ENCODE peak calls at places on chromosomes 7 and 10, in nine cellular contexts. U is mucosa of descending colon, D is HFF-Myc, N is Panc1, A is AG04450, T is GM12865, R is hepatocyte, C is NB4, H is heart left ventricle. K is an unnamed sample.

GRCh38 chr10:102375867-102376266 is 19.6 kb upstream of the NFKB2 start:
- DNase-seq in U (no peak), D (no peak), N (no peak), A (no peak), T (no peak), R (no peak), C (no peak), H (no peak), K (no peak)

GRCh38 chr10:71220689-71221540 is 8.5 kb downstream of the UNC5B start:
- DNase-seq in U (no peak), D (no peak), N (no peak), A (no peak), T (no peak), R (no peak), C (no peak), H (peak), K (no peak)

GRCh38 chr10:85993840-85994507 is 372.6 kb downstream of the GRID1 start:
- DNase-seq in U (no peak), D (no peak), N (no peak), A (no peak), T (no peak), R (no peak), C (no peak), H (no peak), K (no peak)

GRCh38 chr10:28983799-28984198 is 305.1 kb upstream of the LYZL1 start:
- DNase-seq in U (no peak), D (no peak), N (no peak), A (no peak), T (no peak), R (no peak), C (no peak), H (no peak), K (no peak)

GRCh38 chr7:23380961-23381360 is 81.8 kb downstream of the MALSU1 start:
- DNase-seq in U (no peak), D (no peak), N (no peak), A (no peak), T (peak), R (no peak), C (no peak), H (no peak), K (no peak)

GRCh38 chr10:69898941-69899340 is 97.2 kb downstream of the COL13A1 start:
- DNase-seq in U (no peak), D (no peak), N (no peak), A (no peak), T (no peak), R (no peak), C (no peak), H (no peak), K (no peak)

GRCh38 chr10:92342801-92343200 is 51.8 kb downstream of the MARCHF5 start:
- DNase-seq in U (no peak), D (no peak), N (no peak), A (no peak), T (no peak), R (no peak), C (no peak), H (no peak), K (peak)

GRCh38 chr7:135800560-135800959 is 51.9 kb upstream of the FAM180A start:
- DNase-seq in U (no peak), D (no peak), N (no peak), A (no peak), T (no peak), R (no peak), C (no peak), H (no peak), K (no peak)

GRCh38 chr10:33326897-33327296 is 7.6 kb downstream of the NRP1 start:
- DNase-seq in U (no peak), D (no peak), N (no peak), A (no peak), T (no peak), R (no peak), C (no peak), H (no peak), K (no peak)

GRCh38 chr7:140542226-140542625 is 62.9 kb upstream of the MKRN1 start:
- DNase-seq in U (no peak), D (no peak), N (no peak), A (no peak), T (no peak), R (no peak), C (no peak), H (peak), K (no peak)

GRCh38 chr7:842436-843031 is 10.3 kb downstream of the SUN1 start:
- DNase-seq in U (no peak), D (no peak), N (no peak), A (no peak), T (no peak), R (no peak), C (no peak), H (no peak), K (no peak)

GRCh38 chr7:98956937-98957336 is 78.6 kb downstream of the TRRAP start:
- DNase-seq in U (no peak), D (peak), N (no peak), A (no peak), T (no peak), R (no peak), C (no peak), H (peak), K (no peak)

GRCh38 chr10:33117816-33118215 is 159.8 kb upstream of the ITGB1 start:
- DNase-seq in U (no peak), D (no peak), N (no peak), A (no peak), T (peak), R (no peak), C (no peak), H (no peak), K (no peak)

GRCh38 chr10:110852255-110852896 is 19.4 kb upstream of the PDCD4 start:
- DNase-seq in U (peak), D (no peak), N (no peak), A (no peak), T (peak), R (peak), C (no peak), H (peak), K (no peak)

GRCh38 chr7:84914598-84914997 is 272.3 kb downstream of the SEMA3D start:
- DNase-seq in U (no peak), D (no peak), N (no peak), A (no peak), T (peak), R (no peak), C (no peak), H (no peak), K (no peak)

GRCh38 chr10:123974406-123974805 is 82.8 kb upstream of the CPXM2 start:
- DNase-seq in U (no peak), D (peak), N (no peak), A (no peak), T (no peak), R (peak), C (no peak), H (no peak), K (no peak)

GRCh38 chr7:84509522-84509921 is 314.9 kb upstream of the SEMA3A start:
- DNase-seq in U (no peak), D (no peak), N (no peak), A (no peak), T (no peak), R (no peak), C (no peak), H (no peak), K (no peak)

GRCh38 chr7:1432411-1433082 is 26.7 kb downstream of the MICALL2 start:
- DNase-seq in U (peak), D (no peak), N (peak), A (no peak), T (peak), R (peak), C (peak), H (peak), K (no peak)

GRCh38 chr7:63067897-63068585 is 930.6 kb upstream of the ZNF722 start:
- DNase-seq in U (no peak), D (no peak), N (no peak), A (no peak), T (no peak), R (no peak), C (no peak), H (peak), K (no peak)

GRCh38 chr10:5447071-5447470 is 34.7 kb downstream of the NET1 start:
- DNase-seq in U (no peak), D (no peak), N (no peak), A (no peak), T (no peak), R (no peak), C (no peak), H (no peak), K (no peak)

GRCh38 chr7:101163281-101164070 is 1.9 kb downstream of the VGF start:
- DNase-seq in U (no peak), D (no peak), N (no peak), A (no peak), T (peak), R (no peak), C (peak), H (no peak), K (no peak)

GRCh38 chr10:76459016-76459415 is 1027.6 kb downstream of the LRMDA start:
- DNase-seq in U (no peak), D (no peak), N (no peak), A (no peak), T (no peak), R (no peak), C (no peak), H (no peak), K (no peak)

GRCh38 chr7:157273208-157274202 is 63.3 kb upstream of the DNAJB6 start:
- DNase-seq in U (peak), D (no peak), N (peak), A (peak), T (peak), R (peak), C (peak), H (peak), K (no peak)

GRCh38 chr7:87876759-87877234 is 504 bp downstream of the DBF4 start:
- DNase-seq in U (peak), D (no peak), N (no peak), A (peak), T (peak), R (peak), C (peak), H (peak), K (no peak)

GRCh38 chr7:115825736-115826135 is 204.8 kb downstream of the TFEC start:
- DNase-seq in U (no peak), D (peak), N (no peak), A (no peak), T (no peak), R (no peak), C (no peak), H (no peak), K (no peak)

GRCh38 chr10:122349758-122350355 is 24.7 kb upstream of the PLEKHA1 start:
- DNase-seq in U (no peak), D (no peak), N (no peak), A (no peak), T (no peak), R (peak), C (no peak), H (no peak), K (no peak)

GRCh38 chr10:12357525-12358151 is 8.3 kb downstream of the CAMK1D start:
- DNase-seq in U (no peak), D (no peak), N (no peak), A (no peak), T (no peak), R (no peak), C (no peak), H (no peak), K (no peak)

GRCh38 chr10:12353399-12354027 is 4.2 kb downstream of the CAMK1D start:
- DNase-seq in U (no peak), D (no peak), N (no peak), A (no peak), T (peak), R (no peak), C (no peak), H (no peak), K (no peak)

GRCh38 chr10:12351889-12352288 is 2.5 kb downstream of the CAMK1D start:
- DNase-seq in U (no peak), D (no peak), N (no peak), A (no peak), T (no peak), R (no peak), C (no peak), H (no peak), K (no peak)

GRCh38 chr10:12358863-12359647 is 9.7 kb downstream of the CAMK1D start:
- DNase-seq in U (no peak), D (no peak), N (no peak), A (no peak), T (no peak), R (no peak), C (no peak), H (no peak), K (no peak)

GRCh38 chr10:12355384-12355783 is 6.0 kb downstream of the CAMK1D start:
- DNase-seq in U (no peak), D (no peak), N (no peak), A (no peak), T (peak), R (no peak), C (no peak), H (no peak), K (no peak)
- H3K4me3 ChIP-seq in U (no peak), D (no peak), N (no peak), A (no peak), T (peak), R (no peak), C (no peak), H (no peak), K (no peak)

GRCh38 chr7:77862691-77863090 is 64.1 kb downstream of the PHTF2 start:
- DNase-seq in U (no peak), D (no peak), N (no peak), A (no peak), T (no peak), R (no peak), C (no peak), H (no peak), K (no peak)

GRCh38 chr7:77867208-77867915 is 68.8 kb downstream of the PHTF2 start:
- DNase-seq in U (no peak), D (no peak), N (no peak), A (no peak), T (no peak), R (peak), C (no peak), H (no peak), K (no peak)

GRCh38 chr7:77866791-77867190 is 68.2 kb downstream of the PHTF2 start:
- DNase-seq in U (no peak), D (no peak), N (peak), A (peak), T (no peak), R (peak), C (peak), H (no peak), K (peak)

GRCh38 chr7:77866370-77866769 is 67.8 kb downstream of the PHTF2 start:
- DNase-seq in U (no peak), D (no peak), N (no peak), A (no peak), T (no peak), R (no peak), C (peak), H (no peak), K (no peak)

DNA sequence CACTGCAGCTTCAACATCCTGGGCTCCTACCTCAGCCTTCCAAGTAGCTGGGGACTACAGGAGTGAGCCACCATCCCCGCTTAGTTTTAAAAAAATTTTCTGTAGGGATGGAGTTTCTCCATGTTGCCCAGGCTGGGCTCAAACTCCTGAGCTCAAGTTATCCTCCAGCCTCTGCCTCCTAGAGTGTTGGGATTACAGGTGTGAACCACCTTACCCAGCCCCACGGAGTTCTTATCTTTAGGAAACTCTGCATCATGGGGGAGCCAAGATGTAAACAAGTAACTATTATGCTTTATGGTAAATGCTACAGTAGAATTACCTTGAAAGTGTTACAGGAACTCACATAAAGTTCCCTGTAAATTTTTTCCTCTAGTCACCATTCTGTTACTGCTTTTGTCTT is 65.3 kb downstream of the PHTF2 start:
- DNase-seq in U (no peak), D (no peak), N (no peak), A (no peak), T (no peak), R (no peak), C (no peak), H (no peak), K (no peak)
- TF ChIP-seq CTCF in U (no peak), D (no peak), N (no peak), A (no peak), T (no peak), R (no peak), C (no peak), H (no peak), K (no peak)

GRCh38 chr7:5397657-5398237 is 25.9 kb downstream of the TNRC18 start:
- DNase-seq in U (no peak), D (no peak), N (no peak), A (no peak), T (peak), R (no peak), C (no peak), H (no peak), K (no peak)

GRCh38 chr7:5395246-5395645 is 28.4 kb downstream of the TNRC18 start:
- DNase-seq in U (no peak), D (no peak), N (no peak), A (no peak), T (no peak), R (no peak), C (peak), H (no peak), K (no peak)

GRCh38 chr7:5394264-5395105 is 29.1 kb downstream of the TNRC18 start:
- DNase-seq in U (no peak), D (no peak), N (no peak), A (no peak), T (no peak), R (peak), C (no peak), H (no peak), K (no peak)

GRCh38 chr7:5396542-5396941 is 27.1 kb downstream of the TNRC18 start:
- DNase-seq in U (peak), D (no peak), N (no peak), A (no peak), T (peak), R (no peak), C (peak), H (no peak), K (no peak)

GRCh38 chr7:5396999-5397656 is 26.5 kb downstream of the TNRC18 start:
- DNase-seq in U (peak), D (peak), N (no peak), A (peak), T (peak), R (peak), C (peak), H (peak), K (peak)
- H3K4me3 ChIP-seq in U (peak), D (peak), N (peak), A (peak), T (peak), R (no peak), C (peak), H (peak), K (peak)

GRCh38 chr7:151856098-151856497 is 20.8 kb downstream of the PRKAG2 start:
- DNase-seq in U (no peak), D (no peak), N (no peak), A (no peak), T (no peak), R (no peak), C (no peak), H (no peak), K (no peak)
- TF ChIP-seq CTCF in U (no peak), D (no peak), N (no peak), A (no peak), T (no peak), R (no peak), C (no peak), H (no peak), K (no peak)

GRCh38 chr7:142871260-142872105 is 14.1 kb downstream of the TRPV6 start:
- DNase-seq in U (no peak), D (no peak), N (no peak), A (no peak), T (no peak), R (no peak), C (no peak), H (no peak), K (no peak)
- H3K4me3 ChIP-seq in U (no peak), D (no peak), N (no peak), A (no peak), T (no peak), R (no peak), C (no peak), H (no peak), K (no peak)

GRCh38 chr10:117710181-117710798 is 167.7 kb downstream of the EMX2 start:
- DNase-seq in U (no peak), D (no peak), N (no peak), A (no peak), T (no peak), R (no peak), C (peak), H (no peak), K (no peak)
- TF ChIP-seq CTCF in U (no peak), D (no peak), N (peak), A (no peak), T (no peak), R (no peak), C (peak), H (no peak), K (no peak)

GRCh38 chr10:131230641-131231322 is 80.7 kb downstream of the TCERG1L start:
- DNase-seq in U (no peak), D (no peak), N (no peak), A (no peak), T (no peak), R (no peak), C (no peak), H (no peak), K (no peak)

GRCh38 chr10:131231323-131231964 is 80.1 kb downstream of the TCERG1L start:
- DNase-seq in U (no peak), D (no peak), N (no peak), A (no peak), T (no peak), R (no peak), C (no peak), H (no peak), K (no peak)

GRCh38 chr10:131230166-131230565 is 81.4 kb downstream of the TCERG1L start:
- DNase-seq in U (no peak), D (no peak), N (no peak), A (no peak), T (no peak), R (no peak), C (no peak), H (no peak), K (no peak)

GRCh38 chr10:131231965-131232541 is 79.5 kb downstream of the TCERG1L start:
- DNase-seq in U (no peak), D (no peak), N (no peak), A (no peak), T (no peak), R (no peak), C (no peak), H (no peak), K (no peak)

DNA sequence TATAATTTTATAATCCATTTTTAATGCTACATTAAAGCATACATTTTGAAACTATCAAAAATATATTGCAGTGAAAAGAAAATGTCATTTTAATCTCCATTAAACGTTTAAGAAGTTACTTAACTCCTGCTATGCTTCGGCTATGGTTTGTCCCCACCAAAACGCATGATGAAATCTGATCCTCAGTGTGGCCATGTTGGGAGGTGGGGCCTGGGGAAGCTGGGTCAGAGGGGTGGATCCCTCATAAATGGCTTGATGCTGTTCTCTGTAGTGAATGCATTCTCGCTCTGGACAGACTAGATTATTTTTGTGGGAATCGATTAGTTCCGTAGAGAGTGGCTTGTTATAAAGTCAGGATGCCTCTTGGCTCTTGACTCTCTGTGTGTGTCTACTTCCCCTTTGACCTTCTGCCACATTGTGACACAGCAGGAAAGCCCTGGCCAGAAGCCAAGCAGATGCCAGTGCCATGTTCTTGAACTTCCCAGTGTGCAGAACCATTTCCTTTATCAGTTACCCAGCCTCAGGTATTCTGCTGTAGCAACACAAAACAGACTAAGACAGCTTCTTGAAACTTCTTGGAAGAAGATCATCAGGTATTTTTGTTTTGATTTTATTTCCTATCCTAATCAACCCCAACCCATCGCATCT is 77.8 kb downstream of the TCERG1L start:
- DNase-seq in U (no peak), D (no peak), N (no peak), A (no peak), T (no peak), R (no peak), C (no peak), H (no peak), K (no peak)
- H3K4me3 ChIP-seq in U (no peak), D (no peak), N (no peak), A (no peak), T (no peak), R (no peak), C (no peak), H (no peak), K (no peak)